ENCODE peak calls at places on chromosomes 3 and 15, in nine cellular contexts. X, V, U, K, F, Q, C, G and A are unnamed samples.
A peak's percentile ranks its signal among the peaks of the same experiment; 100 is the strongest.

GRCh38 chr3:44416031-44417030 is 61.1 kb downstream of the ZNF445 start:
- DNase-seq in X (no peak), V (no peak), U (no peak), K (no peak), F (no peak), Q (no peak), C (no peak), G (no peak), A (no peak)

GRCh38 chr3:161372321-161373260 is 1.3 kb upstream of the SPTSSB start:
- DNase-seq in X (peak; percentile 25), V (peak; percentile 16), U (no peak), K (peak; percentile 20), F (peak; percentile 81), Q (peak; percentile 18), C (peak; percentile 25), G (no peak), A (no peak)

GRCh38 chr3:32399030-32399620 is 7.5 kb downstream of the CMTM7 start:
- DNase-seq in X (no peak), V (no peak), U (no peak), K (peak; percentile 48), F (peak; percentile 88), Q (no peak), C (peak; percentile 79), G (peak; percentile 81), A (peak; percentile 37)

GRCh38 chr15:29818141-29818540 is 4.1 kb downstream of the TJP1 start:
- DNase-seq in X (no peak), V (no peak), U (no peak), K (no peak), F (peak; percentile 85), Q (no peak), C (peak; percentile 22), G (no peak), A (no peak)

GRCh38 chr15:34621675-34622074 is 38.2 kb upstream of the GOLGA8B start:
- DNase-seq in X (no peak), V (no peak), U (no peak), K (peak; percentile 7), F (peak; percentile 64), Q (peak; percentile 13), C (peak; percentile 53), G (peak; percentile 24), A (peak; percentile 57)

GRCh38 chr15:89085289-89085906 is 2.9 kb upstream of the ABHD2 start:
- DNase-seq in X (no peak), V (no peak), U (no peak), K (no peak), F (no peak), Q (no peak), C (no peak), G (no peak), A (no peak)

GRCh38 chr3:45084361-45084760 is 58.3 kb downstream of the CLEC3B start:
- DNase-seq in X (no peak), V (no peak), U (no peak), K (no peak), F (no peak), Q (no peak), C (no peak), G (no peak), A (no peak)

GRCh38 chr3:114899186-114899931 is 247.7 kb downstream of the ZBTB20 start:
- DNase-seq in X (no peak), V (no peak), U (no peak), K (no peak), F (no peak), Q (no peak), C (no peak), G (no peak), A (no peak)

GRCh38 chr15:52695146-52695545 is 16.0 kb upstream of the ATOSA start:
- DNase-seq in X (no peak), V (no peak), U (no peak), K (no peak), F (peak; percentile 11), Q (no peak), C (no peak), G (no peak), A (no peak)

GRCh38 chr3:171691485-171691884 is 118.8 kb downstream of the PLD1 start:
- DNase-seq in X (no peak), V (no peak), U (no peak), K (no peak), F (no peak), Q (no peak), C (no peak), G (no peak), A (no peak)

GRCh38 chr15:62067448-62068044 is 769 bp downstream of the C2CD4A start:
- DNase-seq in X (no peak), V (peak; percentile 21), U (peak; percentile 31), K (no peak), F (peak; percentile 11), Q (no peak), C (peak; percentile 43), G (peak; percentile 31), A (no peak)

GRCh38 chr15:38899300-38899699 is 334.7 kb upstream of the RASGRP1 start:
- DNase-seq in X (no peak), V (no peak), U (no peak), K (no peak), F (peak; percentile 32), Q (no peak), C (peak; percentile 62), G (peak; percentile 63), A (peak; percentile 16)

GRCh38 chr3:152362086-152362485 is 93.4 kb downstream of the MBNL1 start:
- DNase-seq in X (no peak), V (no peak), U (no peak), K (no peak), F (no peak), Q (no peak), C (no peak), G (no peak), A (no peak)

GRCh38 chr15:69561071-69561784 is 108.6 kb downstream of the RPLP1 start:
- DNase-seq in X (no peak), V (peak; percentile 64), U (no peak), K (no peak), F (no peak), Q (no peak), C (no peak), G (no peak), A (no peak)

GRCh38 chr3:141065841-141066592 is 14.9 kb downstream of the SPSB4 start:
- DNase-seq in X (no peak), V (no peak), U (no peak), K (no peak), F (no peak), Q (no peak), C (no peak), G (no peak), A (no peak)

GRCh38 chr15:22227411-22227810 is 147.1 kb downstream of the OR4M2 start:
- DNase-seq in X (no peak), V (no peak), U (no peak), K (no peak), F (no peak), Q (no peak), C (no peak), G (no peak), A (no peak)

DNA sequence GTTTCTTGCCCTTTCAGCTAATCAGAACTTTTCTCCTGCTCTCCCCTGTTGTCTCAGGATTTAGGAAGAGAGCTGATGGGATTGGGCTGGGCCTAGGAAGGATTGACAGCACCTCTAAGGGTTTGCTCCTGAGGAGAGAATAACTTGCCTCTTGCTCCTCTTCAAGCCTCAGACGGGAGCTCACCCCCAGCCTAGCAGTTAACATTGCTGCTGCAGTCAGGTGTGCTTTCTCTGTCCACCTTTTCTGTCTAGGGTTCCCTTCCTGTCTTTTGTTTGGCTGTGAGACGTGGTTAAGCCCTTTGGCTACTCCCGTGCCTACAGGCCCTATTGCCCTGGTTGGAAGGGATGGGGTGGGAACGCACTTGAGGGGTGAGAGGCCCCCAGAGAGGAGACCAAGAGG is 20.1 kb downstream of the TMEM108 start:
- DNase-seq in X (no peak), V (no peak), U (no peak), K (no peak), F (no peak), Q (no peak), C (no peak), G (no peak), A (no peak)
- TF ChIP-seq CTCF in X (no peak), V (no peak), U (no peak), K (no peak), F (no peak), Q (no peak), C (no peak), G (no peak), A (no peak)

DNA sequence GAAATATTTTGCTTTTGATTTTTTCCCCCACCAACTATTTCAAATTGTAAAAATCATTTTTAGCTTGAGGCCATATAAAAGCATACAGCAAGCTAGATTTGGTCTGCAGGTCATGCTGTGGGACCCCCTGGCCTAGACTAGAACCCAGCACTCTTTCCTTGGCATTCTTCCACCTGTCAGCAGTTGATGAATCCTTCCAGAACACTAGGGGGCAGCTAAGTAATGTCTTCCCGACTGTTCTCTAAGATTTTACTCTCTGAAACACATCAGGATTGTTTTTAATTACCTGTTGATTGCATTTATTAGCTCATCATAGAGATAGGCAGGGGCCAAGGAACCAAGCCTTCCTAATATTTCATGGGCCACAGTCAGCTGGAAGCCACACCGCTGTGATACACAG is 174.5 kb downstream of the CACNA1D start:
- DNase-seq in X (no peak), V (no peak), U (no peak), K (no peak), F (peak; percentile 16), Q (peak; percentile 10), C (no peak), G (peak; percentile 4), A (peak; percentile 4)
- TF ChIP-seq CTCF in X (peak; percentile 39), V (peak; percentile 33), U (peak; percentile 41), K (no peak), F (peak; percentile 55), Q (peak; percentile 60), C (peak; percentile 31), G (peak; percentile 35), A (peak; percentile 70)

DNA sequence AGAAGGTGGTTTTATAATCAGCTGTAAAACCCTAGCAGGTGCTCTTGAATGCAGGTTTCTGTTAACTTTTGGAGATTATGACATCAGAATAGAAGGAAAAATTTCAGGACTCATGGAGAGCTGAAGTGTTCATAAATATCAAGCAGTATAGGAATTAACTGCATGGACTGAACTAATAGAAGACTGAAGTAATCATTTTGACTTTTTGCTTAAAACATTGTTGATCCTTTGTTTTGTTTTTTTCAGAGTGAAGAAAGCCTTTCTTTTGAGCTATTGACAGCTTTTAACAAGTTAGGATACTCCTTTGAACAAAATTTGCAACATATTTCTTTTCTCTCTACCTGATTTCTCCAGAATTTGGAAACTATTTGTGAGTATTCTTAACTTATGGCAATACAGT is 70.6 kb upstream of the DAZL start:
- DNase-seq in X (no peak), V (no peak), U (no peak), K (no peak), F (no peak), Q (no peak), C (no peak), G (no peak), A (no peak)
- TF ChIP-seq CTCF in X (no peak), V (no peak), U (no peak), K (no peak), F (no peak), Q (no peak), C (no peak), G (no peak), A (no peak)

DNA sequence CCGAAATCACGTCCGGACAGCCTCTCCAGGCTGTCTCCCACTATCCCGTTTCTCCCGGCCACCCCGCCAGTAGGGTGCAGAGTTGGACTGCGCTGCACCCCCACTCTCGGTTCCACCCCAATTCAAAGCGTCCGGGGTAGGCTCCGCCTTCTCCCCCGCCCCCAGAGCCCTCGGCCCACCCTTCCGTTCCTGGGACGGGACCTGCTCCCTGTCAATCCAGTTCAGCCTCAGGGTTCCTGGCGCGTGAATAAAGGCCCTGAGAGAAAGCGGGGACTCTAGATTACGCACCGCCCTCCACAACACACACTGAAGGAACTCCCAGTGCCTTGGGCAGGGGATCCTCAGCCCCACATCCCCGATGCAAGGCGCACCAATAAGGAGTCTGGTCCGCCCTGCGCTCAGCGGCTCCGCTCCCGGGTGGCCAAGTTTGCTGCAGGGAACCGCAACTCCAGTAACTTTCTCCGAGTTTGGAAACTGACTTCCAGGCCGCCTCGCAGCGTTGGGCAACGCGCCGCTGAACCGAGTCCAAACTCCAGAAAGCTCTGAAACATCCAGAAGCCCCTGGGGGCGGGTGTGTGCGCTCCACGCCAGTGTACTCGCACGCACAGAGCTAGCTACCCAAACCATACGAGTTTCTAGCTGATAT is 1.9 kb downstream of the ADAMTS9 start:
- DNase-seq in X (peak; percentile 79), V (peak; percentile 82), U (peak; percentile 93), K (peak; percentile 22), F (no peak), Q (peak; percentile 35), C (peak; percentile 93), G (peak; percentile 94), A (peak; percentile 76)
- TF ChIP-seq CTCF in X (peak; percentile 41), V (peak; percentile 39), U (peak; percentile 68), K (peak; percentile 14), F (no peak), Q (peak; percentile 35), C (peak; percentile 30), G (peak; percentile 31), A (peak; percentile 44)